ENCODE peak calls at places on chromosomes 13 and 19, in seven cellular contexts. E is H1, L is IMR-90, M is neuronal stem cell, A is mesenchymal stem cell, I is H9, X is trophoblast cell. J is an unnamed sample.

GRCh38 chr19:53254451-53255341 is at the start of gene ZNF677:
- DNase-seq in E (peak; percentile 64), L (peak; percentile 76), M (peak; percentile 65), A (peak; percentile 76), I (peak; percentile 93), X (peak; percentile 54), J (peak; percentile 92)

GRCh38 chr19:45498411-45499195 is at the start of gene PPM1N:
- DNase-seq in E (no peak), L (peak; percentile 17), M (no peak), A (peak; percentile 51), I (peak; percentile 86), X (no peak), J (peak; percentile 67)

GRCh38 chr19:46753420-46754155 is 7.3 kb upstream of the STRN4 start:
- DNase-seq in E (no peak), L (no peak), M (no peak), A (peak; percentile 42), I (peak; percentile 77), X (no peak), J (peak; percentile 70)

GRCh38 chr19:46866407-46867132 is 5.8 kb downstream of the ARHGAP35 start:
- DNase-seq in E (no peak), L (no peak), M (no peak), A (no peak), I (no peak), X (no peak), J (peak; percentile 31)

GRCh38 chr13:97141564-97142005 is 80.5 kb upstream of the MBNL2 start:
- DNase-seq in E (peak; percentile 29), L (peak; percentile 94), M (peak; percentile 23), A (peak; percentile 95), I (peak; percentile 72), X (peak; percentile 87), J (peak; percentile 97)

GRCh38 chr13:31016342-31017325 is 84.2 kb downstream of the TEX26 start:
- DNase-seq in E (no peak), L (no peak), M (no peak), A (no peak), I (no peak), X (no peak), J (no peak)

GRCh38 chr13:99655351-99656091 is 154.2 kb downstream of the TM9SF2 start:
- DNase-seq in E (no peak), L (peak; percentile 24), M (no peak), A (peak; percentile 9), I (no peak), X (peak; percentile 58), J (peak; percentile 55)

GRCh38 chr13:83312194-83312593 is 570.1 kb downstream of the SLITRK1 start:
- DNase-seq in E (no peak), L (peak; percentile 6), M (no peak), A (peak; percentile 18), I (no peak), X (no peak), J (no peak)

GRCh38 chr13:30679483-30680330 is 55.6 kb upstream of the ALOX5AP start:
- DNase-seq in E (no peak), L (peak; percentile 41), M (no peak), A (peak; percentile 48), I (peak; percentile 50), X (no peak), J (peak; percentile 56)

GRCh38 chr19:52200044-52200443 is 10.2 kb downstream of the PPP2R1A start:
- DNase-seq in E (no peak), L (peak; percentile 78), M (no peak), A (peak; percentile 82), I (no peak), X (no peak), J (no peak)

GRCh38 chr13:97344250-97345175 is 89.5 kb upstream of the RAP2A start:
- DNase-seq in E (no peak), L (peak; percentile 61), M (peak; percentile 32), A (peak; percentile 70), I (no peak), X (peak; percentile 37), J (peak; percentile 59)

GRCh38 chr13:80235131-80235530 is 105.8 kb downstream of the SPRY2 start:
- DNase-seq in E (no peak), L (no peak), M (no peak), A (peak; percentile 48), I (no peak), X (no peak), J (no peak)

GRCh38 chr13:106426909-106427308 is 108.6 kb downstream of the EFNB2 start:
- DNase-seq in E (no peak), L (no peak), M (no peak), A (no peak), I (no peak), X (no peak), J (no peak)

GRCh38 chr19:13164370-13165090 is 14.3 kb downstream of the IER2 start:
- DNase-seq in E (peak; percentile 99), L (peak; percentile 61), M (peak; percentile 80), A (peak; percentile 65), I (peak; percentile 100), X (peak; percentile 36), J (peak; percentile 99)

GRCh38 chr13:20191902-20192469 is 752 bp downstream of the GJB2 start:
- DNase-seq in E (no peak), L (no peak), M (no peak), A (peak; percentile 24), I (peak; percentile 47), X (peak; percentile 20), J (peak; percentile 72)

GRCh38 chr19:4738734-4739133 is 15.1 kb upstream of the DPP9 start:
- DNase-seq in E (no peak), L (no peak), M (no peak), A (no peak), I (no peak), X (no peak), J (no peak)

GRCh38 chr19:4740092-4740491 is 16.4 kb upstream of the DPP9 start:
- DNase-seq in E (no peak), L (no peak), M (no peak), A (no peak), I (no peak), X (no peak), J (no peak)

GRCh38 chr19:4745986-4746385 is 22.3 kb upstream of the DPP9 start:
- DNase-seq in E (no peak), L (no peak), M (no peak), A (no peak), I (no peak), X (no peak), J (no peak)

GRCh38 chr19:4744451-4745170 is 21.0 kb upstream of the DPP9 start:
- DNase-seq in E (no peak), L (peak; percentile 95), M (no peak), A (peak; percentile 76), I (no peak), X (peak; percentile 27), J (no peak)

GRCh38 chr19:4742717-4743646 is 19.3 kb upstream of the DPP9 start:
- DNase-seq in E (no peak), L (no peak), M (no peak), A (no peak), I (peak; percentile 79), X (no peak), J (peak; percentile 36)
- H2BK5ac ChIP-seq in E (peak overlapping the region; percentile 82), L (no peak overlapping the region), M (peak overlapping the region; percentile 96), A (no peak overlapping the region), I (no peak overlapping the region), X (peak overlapping the region; percentile 28), J (no peak overlapping the region)

GRCh38 chr19:23980805-23981204 is 66.1 kb downstream of the ZNF726 start:
- DNase-seq in E (no peak), L (no peak), M (no peak), A (no peak), I (no peak), X (no peak), J (no peak)
- H2BK5ac ChIP-seq in E (no peak overlapping the region), L (no peak overlapping the region), M (no peak overlapping the region), A (no peak overlapping the region), I (no peak overlapping the region), X (no peak overlapping the region), J (no peak overlapping the region)

GRCh38 chr19:16045171-16045570 is 31.1 kb upstream of the TPM4 start:
- DNase-seq in E (no peak), L (no peak), M (no peak), A (no peak), I (no peak), X (no peak), J (no peak)
- H2BK5ac ChIP-seq in E (no peak overlapping the region), L (no peak overlapping the region), M (no peak overlapping the region), A (no peak overlapping the region), I (no peak overlapping the region), X (no peak overlapping the region), J (no peak overlapping the region)

GRCh38 chr13:64054306-64054705 is 2638.7 kb upstream of the PCDH20 start:
- DNase-seq in E (no peak), L (no peak), M (no peak), A (no peak), I (no peak), X (no peak), J (no peak)
- H2BK5ac ChIP-seq in E (no peak overlapping the region), L (no peak overlapping the region), M (no peak overlapping the region), A (no peak overlapping the region), I (no peak overlapping the region), X (no peak overlapping the region), J (no peak overlapping the region)

GRCh38 chr13:40245567-40245966 is 420.9 kb downstream of the FOXO1 start:
- DNase-seq in E (no peak), L (no peak), M (no peak), A (no peak), I (no peak), X (no peak), J (no peak)

GRCh38 chr13:40243982-40244381 is 422.5 kb downstream of the FOXO1 start:
- DNase-seq in E (no peak), L (no peak), M (no peak), A (no peak), I (no peak), X (no peak), J (no peak)

GRCh38 chr13:40252241-40252640 is 414.2 kb downstream of the FOXO1 start:
- DNase-seq in E (no peak), L (no peak), M (no peak), A (no peak), I (no peak), X (no peak), J (no peak)

GRCh38 chr13:40251343-40252032 is 415.0 kb downstream of the FOXO1 start:
- DNase-seq in E (no peak), L (no peak), M (no peak), A (peak; percentile 42), I (no peak), X (no peak), J (no peak)

GRCh38 chr13:40247845-40248244 is 418.6 kb downstream of the FOXO1 start:
- DNase-seq in E (no peak), L (no peak), M (no peak), A (no peak), I (no peak), X (no peak), J (no peak)
- H2BK5ac ChIP-seq in E (no peak overlapping the region), L (no peak overlapping the region), M (no peak overlapping the region), A (no peak overlapping the region), I (no peak overlapping the region), X (no peak overlapping the region), J (no peak overlapping the region)

J was measured in mesendoderm.